ENCODE peak calls at places on chromosome 12, in nine cellular contexts. G is adrenal gland; V is GM23248; D is NT2/D1; O is HCT116; M is naive thymus-derived CD4-positive, alpha-beta T cell; R is astrocyte; H is CD4-positive, CD25-positive, alpha-beta regulatory T cell; Y is psoas muscle. A is an unnamed sample.

GRCh38 chr12:6767301-6767591 is 1.1 kb downstream of the PTMS start:
- DNase-seq in G (no peak), V (peak; percentile 59), D (no peak), O (no peak), M (no peak), R (no peak), H (no peak), Y (no peak), A (no peak)

GRCh38 chr12:16062611-16063010 is 151.5 kb downstream of the DERA start:
- DNase-seq in G (no peak), V (peak; percentile 42), D (no peak), O (no peak), M (no peak), R (peak; percentile 33), H (no peak), Y (no peak), A (no peak)

GRCh38 chr12:7395950-7396349 is 48.0 kb downstream of the CD163L1 start:
- DNase-seq in G (no peak), V (peak; percentile 30), D (no peak), O (no peak), M (no peak), R (no peak), H (no peak), Y (no peak), A (no peak)

GRCh38 chr12:86623267-86623666 is 367.1 kb upstream of the MGAT4C start:
- DNase-seq in G (no peak), V (no peak), D (no peak), O (no peak), M (no peak), R (peak; percentile 3), H (no peak), Y (no peak), A (no peak)

GRCh38 chr12:122990561-122990960 is 10.1 kb downstream of the ARL6IP4 start:
- DNase-seq in G (no peak), V (no peak), D (no peak), O (no peak), M (no peak), R (no peak), H (no peak), Y (no peak), A (no peak)

GRCh38 chr12:67320614-67321305 is 51.6 kb downstream of the CAND1 start:
- DNase-seq in G (no peak), V (peak; percentile 10), D (peak; percentile 62), O (no peak), M (peak; percentile 30), R (peak; percentile 17), H (no peak), Y (no peak), A (no peak)

GRCh38 chr12:5201554-5202243 is 158.0 kb downstream of the KCNA5 start:
- DNase-seq in G (peak; percentile 12), V (no peak), D (peak; percentile 46), O (no peak), M (no peak), R (peak; percentile 23), H (no peak), Y (no peak), A (no peak)

GRCh38 chr12:130952106-130952505 is 1.6 kb upstream of the ADGRD1 start:
- DNase-seq in G (no peak), V (no peak), D (no peak), O (no peak), M (no peak), R (no peak), H (no peak), Y (no peak), A (no peak)

GRCh38 chr12:57750561-57751431 is 1.3 kb downstream of the CDK4 start:
- DNase-seq in G (no peak), V (no peak), D (no peak), O (no peak), M (no peak), R (no peak), H (no peak), Y (no peak), A (no peak)

GRCh38 chr12:57752668-57753000 is 524 bp upstream of the CDK4 start:
- DNase-seq in G (no peak), V (no peak), D (no peak), O (no peak), M (no peak), R (no peak), H (no peak), Y (no peak), A (no peak)

GRCh38 chr12:57751432-57751787 is 700 bp downstream of the CDK4 start:
- DNase-seq in G (no peak), V (peak; percentile 27), D (no peak), O (no peak), M (no peak), R (no peak), H (no peak), Y (no peak), A (no peak)

GRCh38 chr12:57753938-57754337 is 965 bp upstream of the MARCHF9 start:
- DNase-seq in G (no peak), V (no peak), D (no peak), O (no peak), M (no peak), R (no peak), H (no peak), Y (no peak), A (no peak)

DNA sequence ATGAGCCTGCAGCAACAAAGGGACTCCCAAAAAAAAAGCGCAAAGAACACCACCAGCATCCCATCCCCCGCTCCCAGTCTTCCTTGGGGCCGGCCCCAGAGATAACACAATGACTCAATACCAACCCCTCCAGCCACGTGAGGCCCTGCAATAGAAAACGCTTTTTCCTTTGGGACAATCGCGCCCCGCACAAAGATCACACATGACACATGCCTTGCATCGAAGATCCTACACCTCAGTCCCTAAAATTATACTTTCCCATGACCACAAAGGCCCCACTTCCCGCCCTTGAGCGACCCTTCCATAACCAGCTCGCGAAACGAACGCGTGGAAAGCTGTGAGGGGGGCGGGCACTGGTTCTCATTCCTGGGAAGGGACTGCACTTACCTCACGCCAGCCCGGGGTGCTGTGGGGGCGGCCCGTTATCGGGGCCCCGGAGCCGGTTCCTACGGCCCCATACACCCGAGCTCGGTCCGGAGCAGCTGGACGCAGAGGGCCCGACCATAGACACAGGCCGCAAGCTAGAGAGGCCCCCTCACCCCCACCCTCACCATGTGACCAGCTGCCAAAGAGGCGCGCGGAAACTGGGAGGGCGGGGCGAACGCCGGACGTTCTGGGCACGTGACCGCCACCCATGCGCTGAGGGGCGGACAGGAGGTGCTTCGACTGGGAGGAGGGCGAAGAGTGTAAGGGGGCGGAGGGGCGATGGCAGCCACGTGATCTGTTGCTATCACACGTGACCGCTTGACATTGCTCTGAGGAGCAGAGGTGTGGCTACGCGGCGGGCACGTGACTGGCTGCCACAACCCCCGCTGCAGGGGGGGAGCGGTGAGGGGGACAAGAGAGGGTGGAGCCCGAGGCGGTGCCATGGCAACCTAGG is at the start of gene CDK4:
- DNase-seq in G (peak; percentile 99), V (peak; percentile 99), D (peak; percentile 99), O (peak; percentile 99), M (peak; percentile 99), R (peak; percentile 99), H (peak; percentile 100), Y (peak; percentile 99), A (peak; percentile 99)
- H3K4me1 ChIP-seq in G (peaks cover 8% of the 10 kb centered on the region), V (peaks cover 4% of the 10 kb centered on the region), D (peaks cover 7% of the 10 kb centered on the region), O (peaks cover 20% of the 10 kb centered on the region), M (peaks cover 42% of the 10 kb centered on the region), R (peaks cover 21% of the 10 kb centered on the region), H (peaks cover 47% of the 10 kb centered on the region), Y (peaks cover 26% of the 10 kb centered on the region), A (peaks cover 16% of the 10 kb centered on the region)

GRCh38 chr12:46385439-46385838 is 12.9 kb upstream of the SLC38A2 start:
- DNase-seq in G (no peak), V (no peak), D (no peak), O (no peak), M (no peak), R (no peak), H (no peak), Y (no peak), A (no peak)

GRCh38 chr12:46387697-46388096 is 15.1 kb upstream of the SLC38A2 start:
- DNase-seq in G (no peak), V (no peak), D (no peak), O (no peak), M (no peak), R (no peak), H (no peak), Y (no peak), A (no peak)

GRCh38 chr12:46388427-46388992 is 15.9 kb upstream of the SLC38A2 start:
- DNase-seq in G (no peak), V (peak; percentile 68), D (no peak), O (no peak), M (no peak), R (peak; percentile 95), H (no peak), Y (no peak), A (no peak)

GRCh38 chr12:46386360-46386867 is 13.8 kb upstream of the SLC38A2 start:
- DNase-seq in G (no peak), V (peak; percentile 95), D (no peak), O (no peak), M (no peak), R (peak; percentile 98), H (no peak), Y (no peak), A (no peak)

GRCh38 chr12:46386877-46387629 is 14.5 kb upstream of the SLC38A2 start:
- DNase-seq in G (no peak), V (peak; percentile 60), D (no peak), O (no peak), M (no peak), R (peak; percentile 71), H (no peak), Y (peak; percentile 31), A (no peak)
- H3K4me1 ChIP-seq in G (peaks cover 31% of the 10 kb centered on the region), V (peaks cover 85% of the 10 kb centered on the region), D (no peaks in the 10 kb centered on the region), O (peaks cover 59% of the 10 kb centered on the region), M (peaks cover 25% of the 10 kb centered on the region), R (peaks cover 75% of the 10 kb centered on the region), H (peaks cover 33% of the 10 kb centered on the region), Y (peaks cover 48% of the 10 kb centered on the region), A (peaks cover 21% of the 10 kb centered on the region)

GRCh38 chr12:3273409-3273853 is 196.3 kb downstream of the TSPAN9 start:
- DNase-seq in G (no peak), V (peak; percentile 63), D (no peak), O (peak; percentile 7), M (no peak), R (peak; percentile 56), H (no peak), Y (no peak), A (no peak)
- H3K4me1 ChIP-seq in G (no peaks in the 10 kb centered on the region), V (no peaks in the 10 kb centered on the region), D (peaks cover 14% of the 10 kb centered on the region), O (peaks cover 7% of the 10 kb centered on the region), M (no peaks in the 10 kb centered on the region), R (peaks cover 31% of the 10 kb centered on the region), H (no peaks in the 10 kb centered on the region), Y (peaks cover 4% of the 10 kb centered on the region), A (no peaks in the 10 kb centered on the region)

GRCh38 chr12:45779936-45780335 is 50.4 kb downstream of the ARID2 start:
- DNase-seq in G (no peak), V (no peak), D (no peak), O (no peak), M (no peak), R (no peak), H (no peak), Y (no peak), A (no peak)

GRCh38 chr12:45775465-45775864 is 46.0 kb downstream of the ARID2 start:
- DNase-seq in G (no peak), V (no peak), D (no peak), O (no peak), M (no peak), R (no peak), H (no peak), Y (no peak), A (no peak)

GRCh38 chr12:45774508-45775162 is 45.1 kb downstream of the ARID2 start:
- DNase-seq in G (no peak), V (no peak), D (no peak), O (no peak), M (no peak), R (no peak), H (no peak), Y (no peak), A (no peak)

GRCh38 chr12:45773734-45774133 is 44.2 kb downstream of the ARID2 start:
- DNase-seq in G (no peak), V (no peak), D (no peak), O (no peak), M (no peak), R (no peak), H (no peak), Y (no peak), A (no peak)

DNA sequence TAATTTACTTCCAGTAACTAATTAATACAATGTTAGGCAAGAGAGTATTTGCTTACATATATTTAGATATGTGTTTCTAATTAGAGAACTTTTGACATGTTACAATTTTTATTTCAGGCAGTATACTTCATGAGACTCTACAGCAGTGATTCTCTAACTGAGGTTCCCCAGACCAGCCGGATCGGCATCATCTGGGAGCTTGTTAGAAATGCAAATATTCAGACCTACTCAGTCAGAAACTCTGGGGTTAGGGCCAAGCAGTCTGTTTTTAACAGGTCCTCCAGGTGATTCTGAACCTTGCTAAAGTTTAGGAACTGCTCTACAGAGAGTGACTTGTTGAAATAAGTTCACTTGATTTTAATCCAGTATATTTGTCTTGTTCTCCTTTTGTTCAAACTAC is 46.5 kb downstream of the ARID2 start:
- DNase-seq in G (no peak), V (no peak), D (no peak), O (no peak), M (no peak), R (no peak), H (no peak), Y (no peak), A (no peak)
- H3K4me1 ChIP-seq in G (no peaks in the 10 kb centered on the region), V (peaks cover 9% of the 10 kb centered on the region), D (no peaks in the 10 kb centered on the region), O (no peaks in the 10 kb centered on the region), M (no peaks in the 10 kb centered on the region), R (no peaks in the 10 kb centered on the region), H (peaks cover 3% of the 10 kb centered on the region), Y (peaks cover 48% of the 10 kb centered on the region), A (peaks cover 5% of the 10 kb centered on the region)